ENCODE peak calls at places on chromosomes 2 and 18, in four cellular contexts. N, I, D and O are unnamed samples.

GRCh38 chr2:105943977-105944376 is 199.3 kb downstream of the NCK2 start:
- DNase-seq in N (no peak), I (no peak), D (no peak), O (no peak)

GRCh38 chr2:174914894-174915760 is 90.1 kb downstream of the CHN1 start:
- DNase-seq in N (peak; percentile 20), I (no peak), D (no peak), O (no peak)

GRCh38 chr2:148603562-148603920 is 41.0 kb upstream of the EPC2 start:
- DNase-seq in N (no peak), I (no peak), D (no peak), O (peak; percentile 83)

GRCh38 chr2:11344956-11345671 is 678 bp upstream of the ROCK2 start:
- DNase-seq in N (peak; percentile 60), I (peak; percentile 79), D (peak; percentile 69), O (no peak)

GRCh38 chr2:219595250-219595649 is 2.4 kb upstream of the STK11IP start:
- DNase-seq in N (peak; percentile 53), I (no peak), D (peak; percentile 27), O (no peak)

GRCh38 chr2:21261591-21261990 is 137.8 kb downstream of the TDRD15 start:
- DNase-seq in N (no peak), I (no peak), D (no peak), O (no peak)

GRCh38 chr2:181203412-181203811 is 223.0 kb downstream of the UBE2E3 start:
- DNase-seq in N (peak; percentile 78), I (no peak), D (peak; percentile 83), O (no peak)

GRCh38 chr2:2157400-2157799 is 173.7 kb downstream of the MYT1L start:
- DNase-seq in N (no peak), I (no peak), D (no peak), O (no peak)

GRCh38 chr2:49931243-49931642 is 776.9 kb upstream of the FSHR start:
- DNase-seq in N (no peak), I (no peak), D (no peak), O (no peak)

GRCh38 chr2:180385601-180386201 is 378.6 kb upstream of the CWC22 start:
- DNase-seq in N (peak; percentile 88), I (no peak), D (peak; percentile 90), O (no peak)

GRCh38 chr2:65662654-65663432 is 230.4 kb upstream of the SPRED2 start:
- DNase-seq in N (peak; percentile 67), I (peak; percentile 15), D (peak; percentile 93), O (no peak)

GRCh38 chr2:221372156-221372870 is 199.8 kb downstream of the EPHA4 start:
- DNase-seq in N (no peak), I (no peak), D (no peak), O (no peak)

GRCh38 chr2:137659616-137660015 is 304.7 kb upstream of the HNMT start:
- DNase-seq in N (no peak), I (peak; percentile 23), D (no peak), O (no peak)

GRCh38 chr2:173886613-173887012 is 78.6 kb downstream of the SP3 start:
- DNase-seq in N (no peak), I (no peak), D (no peak), O (no peak)

GRCh38 chr2:13091463-13091862 is 374.7 kb downstream of the TRIB2 start:
- DNase-seq in N (peak; percentile 5), I (no peak), D (peak; percentile 2), O (no peak)

GRCh38 chr2:199463000-199463692 is 5.4 kb upstream of the SATB2 start:
- DNase-seq in N (peak; percentile 38), I (peak; percentile 90), D (peak; percentile 47), O (peak; percentile 62)

GRCh38 chr2:145958611-145959010 is 1438.7 kb upstream of the ZEB2 start:
- DNase-seq in N (no peak), I (no peak), D (no peak), O (no peak)

GRCh38 chr2:232230557-232230956 is 148.0 kb upstream of the ALPP start:
- DNase-seq in N (peak; percentile 35), I (peak; percentile 26), D (peak; percentile 17), O (no peak)

GRCh38 chr2:230939066-230939591 is 14.1 kb upstream of the GPR55 start:
- DNase-seq in N (no peak), I (no peak), D (no peak), O (no peak)

GRCh38 chr18:37334494-37335125 is 231.0 kb downstream of the CELF4 start:
- DNase-seq in N (peak; percentile 4), I (no peak), D (peak; percentile 46), O (no peak)

GRCh38 chr2:18671363-18671762 is 82.0 kb upstream of the NT5C1B start:
- DNase-seq in N (no peak), I (no peak), D (no peak), O (no peak)

GRCh38 chr2:85308951-85309555 is 18.7 kb downstream of the TGOLN2 start:
- DNase-seq in N (no peak), I (peak; percentile 73), D (peak; percentile 67), O (no peak)

GRCh38 chr2:130830538-130830937 is 6.2 kb upstream of the ARHGEF4 start:
- DNase-seq in N (no peak), I (no peak), D (no peak), O (no peak)

GRCh38 chr18:62420151-62420512 is 95.0 kb downstream of the TNFRSF11A start:
- DNase-seq in N (peak; percentile 10), I (peak; percentile 45), D (peak; percentile 34), O (no peak)

GRCh38 chr18:48711651-48712486 is 173.0 kb downstream of the CTIF start:
- DNase-seq in N (peak; percentile 70), I (peak; percentile 20), D (peak; percentile 49), O (peak; percentile 68)

GRCh38 chr2:2582998-2583545 is 252.0 kb upstream of the MYT1L start:
- DNase-seq in N (no peak), I (no peak), D (no peak), O (no peak)

GRCh38 chr2:65040414-65041261 is 15.6 kb upstream of the CEP68 start:
- DNase-seq in N (peak; percentile 92), I (peak; percentile 90), D (peak; percentile 84), O (peak; percentile 78)

GRCh38 chr2:101476605-101477208 is 1.8 kb upstream of the RFX8 start:
- DNase-seq in N (no peak), I (no peak), D (peak; percentile 24), O (no peak)

GRCh38 chr18:44627245-44627644 is 53.4 kb upstream of the SETBP1 start:
- DNase-seq in N (peak; percentile 61), I (no peak), D (peak; percentile 1), O (no peak)

GRCh38 chr2:168152902-168153301 is 94.5 kb downstream of the STK39 start:
- DNase-seq in N (no peak), I (no peak), D (peak; percentile 10), O (no peak)

GRCh38 chr2:218230882-218231281 is 13.9 kb downstream of the ARPC2 start:
- DNase-seq in N (peak; percentile 83), I (peak; percentile 59), D (peak; percentile 42), O (peak; percentile 35)

GRCh38 chr2:82314836-82315472 is 2010.4 kb upstream of the LRRTM1 start:
- DNase-seq in N (no peak), I (no peak), D (no peak), O (no peak)

GRCh38 chr2:111919362-111919761 is 21.0 kb downstream of the MERTK start:
- DNase-seq in N (no peak), I (no peak), D (no peak), O (no peak)
- TF ChIP-seq CTCF in N (peak; percentile 40), I (no peak), D (no peak), O (no peak)

DNA sequence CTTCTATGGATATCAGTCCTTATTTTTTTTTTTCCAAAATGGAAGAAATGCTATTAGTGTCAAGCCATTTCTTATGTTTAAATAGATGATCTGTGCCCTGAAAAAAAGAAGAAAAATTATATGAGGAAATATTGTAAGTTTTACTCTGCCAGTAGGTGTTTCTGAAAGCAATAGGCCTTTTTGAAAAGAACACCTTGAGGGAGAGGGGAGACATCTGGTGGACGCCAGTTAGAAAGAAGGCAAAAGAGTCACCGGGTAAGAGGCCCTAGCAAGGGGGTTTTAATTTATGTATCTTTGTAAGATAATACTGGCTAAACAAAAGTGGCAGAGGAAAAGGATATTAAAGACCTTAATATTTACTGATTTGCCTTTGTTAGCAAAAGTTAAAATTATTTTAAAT is 56.1 kb downstream of the DYNAP start:
- DNase-seq in N (peak; percentile 66), I (peak; percentile 22), D (peak; percentile 4), O (no peak)
- TF ChIP-seq CTCF in N (peak; percentile 70), I (peak; percentile 60), D (peak; percentile 19), O (no peak)

GRCh38 chr2:48529189-48529588 is 765 bp upstream of the STON1 start:
- DNase-seq in N (no peak), I (no peak), D (no peak), O (no peak)

GRCh38 chr2:48531141-48531648 is 1.2 kb downstream of the STON1 start:
- DNase-seq in N (peak; percentile 84), I (no peak), D (peak; percentile 68), O (no peak)

GRCh38 chr2:48528431-48528830 is 1.5 kb upstream of the STON1 start:
- DNase-seq in N (no peak), I (no peak), D (no peak), O (no peak)

GRCh38 chr2:48529676-48530032 is 300 bp upstream of the STON1 start:
- DNase-seq in N (no peak), I (no peak), D (no peak), O (no peak)

DNA sequence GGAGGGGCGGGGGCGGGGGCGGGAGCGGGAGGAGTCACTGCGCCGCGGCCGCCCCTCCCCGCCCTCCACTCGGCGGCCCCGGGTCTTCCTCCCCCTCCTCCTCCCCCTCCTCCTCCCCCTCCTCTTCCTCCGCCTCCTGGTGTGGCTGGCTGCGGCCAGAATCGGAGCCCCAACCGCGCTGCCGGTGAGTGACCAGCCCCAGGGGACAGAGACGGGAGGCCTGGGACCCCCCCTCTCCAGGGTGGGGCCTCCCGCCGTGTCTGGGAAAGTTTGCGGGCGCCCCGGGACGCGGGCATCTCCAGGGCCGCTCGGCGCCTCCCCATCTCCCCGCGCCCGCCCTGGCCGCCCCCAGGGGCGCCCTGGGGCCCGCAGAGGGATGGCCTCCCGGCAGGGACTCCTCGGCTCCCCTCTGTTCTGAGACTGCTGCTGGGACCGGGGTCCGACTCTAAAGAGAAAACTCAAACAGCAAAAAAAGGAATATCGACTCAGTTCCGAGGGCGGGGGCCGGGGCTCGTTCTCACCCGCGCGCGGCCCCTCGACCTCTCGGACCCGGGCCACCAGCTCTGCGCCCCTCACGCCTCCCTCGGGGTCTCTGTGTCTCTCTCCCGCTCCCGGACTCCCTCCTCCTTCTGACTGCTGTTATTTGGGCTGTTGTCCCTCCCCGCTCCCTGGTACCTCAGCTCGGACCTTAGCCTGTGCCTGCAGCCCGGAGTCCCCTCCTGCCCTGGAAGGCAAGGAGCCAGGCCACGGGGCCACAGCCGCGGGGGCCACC is at the start of gene STON1:
- DNase-seq in N (peak; percentile 47), I (peak; percentile 39), D (peak; percentile 25), O (peak; percentile 57)
- TF ChIP-seq CTCF in N (no peak), I (no peak), D (peak; percentile 8), O (no peak)

DNA sequence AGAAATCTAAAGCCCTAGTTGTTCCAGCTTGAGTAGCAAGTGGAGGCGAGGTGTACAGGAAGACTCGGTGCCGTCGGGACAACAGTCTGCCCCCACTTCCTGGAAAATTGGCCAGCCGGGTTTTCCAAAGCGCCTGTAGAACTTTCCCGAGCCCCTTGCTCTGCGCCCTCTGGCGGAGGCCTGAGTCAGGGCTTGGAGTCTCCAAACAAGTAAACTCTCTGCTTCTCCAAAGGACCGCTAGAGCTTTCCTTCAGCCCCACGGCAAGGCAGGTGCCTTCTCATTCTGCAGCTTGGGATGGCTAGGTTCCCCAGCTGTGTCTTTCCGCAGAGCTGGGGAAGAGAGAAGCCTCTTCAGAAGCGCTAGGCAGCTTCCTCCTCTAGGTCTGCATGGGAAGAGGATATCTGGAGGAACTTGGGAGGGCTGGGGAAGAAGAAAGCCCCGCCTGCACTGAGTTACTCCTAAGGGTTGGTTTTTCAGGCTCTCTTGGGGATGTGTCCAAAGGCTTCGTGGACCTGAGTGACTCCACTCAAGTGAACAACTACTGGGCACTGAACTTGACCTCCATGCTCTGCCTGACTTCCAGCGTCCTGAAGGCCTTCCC is 729 bp downstream of the SPR start:
- DNase-seq in N (peak; percentile 85), I (peak; percentile 93), D (peak; percentile 84), O (peak; percentile 68)
- TF ChIP-seq CTCF in N (peak; percentile 95), I (peak; percentile 85), D (peak; percentile 96), O (peak; percentile 86)

GRCh38 chr2:191051825-191052778 is 38.1 kb upstream of the STAT1 start:
- DNase-seq in N (peak; percentile 80), I (no peak), D (peak; percentile 74), O (peak; percentile 41)
- TF ChIP-seq CTCF in N (peak; percentile 49), I (peak; percentile 66), D (peak; percentile 76), O (peak; percentile 52)